ENCODE peak calls at places on chromosome 13, in ten cellular contexts. A is spleen, E is heart left ventricle, W is right atrium auricular region, Y is DND-41, P is Panc1, D is endodermal cell, M is H9, B is mammary epithelial cell, L is fibroblast of lung. T is an unnamed sample.

GRCh38 chr13:32087955-32088747 is 56.6 kb downstream of the FRY start:
- DNase-seq in A (no peak), E (no peak), W (no peak), Y (no peak), P (no peak), D (no peak), M (no peak), B (no peak), L (peak; percentile 32), T (no peak)

GRCh38 chr13:30934381-30934780 is 1.9 kb downstream of the TEX26 start:
- DNase-seq in A (no peak), E (no peak), W (no peak), Y (no peak), P (no peak), D (peak; percentile 78), M (peak; percentile 66), B (no peak), L (no peak), T (peak; percentile 48)

GRCh38 chr13:38685974-38686571 is 804 bp upstream of the FREM2 start:
- DNase-seq in A (no peak), E (no peak), W (no peak), Y (no peak), P (no peak), D (peak; percentile 86), M (peak; percentile 83), B (peak; percentile 44), L (peak; percentile 23), T (peak; percentile 83)

GRCh38 chr13:47672245-47672975 is 328.7 kb downstream of the SUCLA2 start:
- DNase-seq in A (no peak), E (no peak), W (no peak), Y (no peak), P (no peak), D (no peak), M (no peak), B (no peak), L (peak; percentile 44), T (no peak)

GRCh38 chr13:26074706-26075105 is 22.9 kb upstream of the SHISA2 start:
- DNase-seq in A (no peak), E (no peak), W (no peak), Y (no peak), P (no peak), D (no peak), M (no peak), B (peak; percentile 31), L (peak; percentile 42), T (no peak)

GRCh38 chr13:62793850-62794249 is 1378.2 kb upstream of the PCDH20 start:
- DNase-seq in A (no peak), E (no peak), W (no peak), Y (no peak), P (no peak), D (no peak), M (no peak), B (no peak), L (no peak), T (no peak)

GRCh38 chr13:37460211-37460610 is 138.4 kb downstream of the POSTN start:
- DNase-seq in A (no peak), E (no peak), W (no peak), Y (no peak), P (no peak), D (no peak), M (no peak), B (no peak), L (peak; percentile 27), T (no peak)

GRCh38 chr13:102700088-102701031 is 5.5 kb upstream of the METTL21C start:
- DNase-seq in A (no peak), E (no peak), W (no peak), Y (no peak), P (no peak), D (no peak), M (no peak), B (no peak), L (no peak), T (no peak)

GRCh38 chr13:49113526-49114286 is 106.4 kb upstream of the MLNR start:
- DNase-seq in A (no peak), E (no peak), W (no peak), Y (no peak), P (no peak), D (no peak), M (no peak), B (peak; percentile 29), L (peak; percentile 87), T (peak; percentile 7)

GRCh38 chr13:111541752-111542529 is 221.5 kb downstream of the TEX29 start:
- DNase-seq in A (peak; percentile 43), E (no peak), W (no peak), Y (no peak), P (no peak), D (no peak), M (no peak), B (no peak), L (no peak), T (no peak)

GRCh38 chr13:41487222-41487621 is 29.9 kb downstream of the RGCC start:
- DNase-seq in A (no peak), E (no peak), W (no peak), Y (no peak), P (no peak), D (no peak), M (no peak), B (no peak), L (no peak), T (no peak)

GRCh38 chr13:31767175-31767900 is 28.0 kb downstream of the RXFP2 start:
- DNase-seq in A (no peak), E (no peak), W (no peak), Y (no peak), P (no peak), D (no peak), M (no peak), B (peak; percentile 87), L (peak; percentile 98), T (no peak)

GRCh38 chr13:28093871-28094270 is 6.5 kb downstream of the FLT3 start:
- DNase-seq in A (no peak), E (no peak), W (no peak), Y (no peak), P (no peak), D (no peak), M (no peak), B (no peak), L (no peak), T (no peak)

DNA sequence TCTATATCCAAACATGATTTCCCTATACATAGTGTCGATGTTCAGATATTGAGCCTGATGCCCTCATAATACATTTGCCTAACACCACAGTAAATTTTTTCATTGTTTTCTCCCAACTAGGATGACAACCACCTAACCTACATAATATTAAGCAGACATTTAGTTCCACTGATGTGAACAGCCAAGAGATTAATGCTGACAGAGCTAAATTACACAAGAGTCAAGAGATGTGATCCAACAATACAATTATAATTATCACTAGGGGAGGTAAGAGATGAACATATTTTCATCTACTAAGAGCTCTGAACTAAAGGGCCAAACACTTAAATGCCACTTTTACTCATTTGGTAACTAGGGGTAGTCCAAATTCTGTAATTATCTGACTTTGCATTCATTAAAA is 145.9 kb downstream of the DACH1 start:
- DNase-seq in A (no peak), E (no peak), W (no peak), Y (no peak), P (no peak), D (no peak), M (no peak), B (no peak), L (no peak), T (no peak)
- H3K4me1 ChIP-seq in A (no peaks in the 10 kb centered on the region), E (no peaks in the 10 kb centered on the region), W (no peaks in the 10 kb centered on the region), Y (no peaks in the 10 kb centered on the region), P (no peaks in the 10 kb centered on the region), D (no peaks in the 10 kb centered on the region), M (no peaks in the 10 kb centered on the region), B (no peaks in the 10 kb centered on the region), L (no peaks in the 10 kb centered on the region), T (peaks cover 47% of the 10 kb centered on the region)

GRCh38 chr13:71979616-71980015 is 112.6 kb upstream of the DACH1 start:
- DNase-seq in A (no peak), E (no peak), W (no peak), Y (no peak), P (no peak), D (peak; percentile 62), M (peak; percentile 45), B (peak; percentile 12), L (peak; percentile 1), T (peak; percentile 30)
- TF ChIP-seq CTCF in A (no peak), E (no peak), W (no peak), Y (peak; percentile 26), P (peak; percentile 5), D (peak; percentile 79), M (peak; percentile 67), B (peak; percentile 72), L (peak; percentile 38), T (peak; percentile 59)

DNA sequence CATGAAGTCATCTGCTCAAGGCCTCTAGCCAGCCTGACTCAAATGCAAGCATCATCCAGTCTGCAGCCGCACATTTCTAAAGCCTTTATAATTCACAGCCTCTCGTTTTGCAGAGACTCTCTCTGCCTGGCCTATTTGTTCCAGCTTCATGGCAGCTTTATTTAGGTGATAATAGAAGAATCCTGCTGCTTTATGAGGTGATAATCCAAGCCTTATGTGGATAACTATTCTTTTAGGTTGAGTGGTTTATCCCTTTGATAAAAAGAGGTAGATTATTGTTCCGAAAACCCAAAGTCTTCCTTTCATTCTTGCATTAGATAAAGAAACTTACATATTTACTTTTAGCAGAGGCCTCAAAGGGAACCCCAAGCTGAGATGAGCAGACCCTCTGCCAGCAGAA is 58.3 kb downstream of the OXGR1 start:
- DNase-seq in A (no peak), E (no peak), W (no peak), Y (no peak), P (no peak), D (no peak), M (no peak), B (no peak), L (no peak), T (no peak)
- H3K27me3 ChIP-seq in A (no peaks in the 10 kb centered on the region), E (no peaks in the 10 kb centered on the region), W (no peaks in the 10 kb centered on the region), Y (no peaks in the 10 kb centered on the region), P (no peaks in the 10 kb centered on the region), D (peaks cover 100% of the 10 kb centered on the region), M (no peaks in the 10 kb centered on the region), B (no peaks in the 10 kb centered on the region), L (no peaks in the 10 kb centered on the region), T (no peaks in the 10 kb centered on the region)

DNA sequence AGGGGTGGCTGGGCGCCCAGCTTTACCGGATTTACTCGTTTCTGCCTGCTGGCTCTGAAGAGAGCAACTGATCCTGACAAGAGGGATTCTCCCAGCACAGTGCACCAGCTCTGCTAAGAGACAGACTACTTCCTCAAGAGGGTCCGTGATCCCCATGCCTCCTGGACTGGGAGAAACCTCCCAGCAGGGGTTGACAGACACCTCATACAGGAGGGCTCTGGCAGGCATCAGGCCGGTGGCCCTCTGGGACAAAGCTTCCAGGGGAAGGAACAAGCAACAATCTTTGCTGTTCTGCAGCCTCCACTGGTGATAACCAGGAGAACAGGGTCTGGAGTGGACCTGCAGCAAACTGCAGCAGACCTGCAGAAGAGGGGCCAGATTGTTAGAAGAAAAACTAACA is 1192.5 kb upstream of the PRR20A start:
- DNase-seq in A (no peak), E (no peak), W (no peak), Y (no peak), P (no peak), D (no peak), M (no peak), B (no peak), L (no peak), T (no peak)
- H3K4me1 ChIP-seq in A (no peaks in the 10 kb centered on the region), E (no peaks in the 10 kb centered on the region), W (no peaks in the 10 kb centered on the region), Y (no peaks in the 10 kb centered on the region), P (no peaks in the 10 kb centered on the region), D (no peaks in the 10 kb centered on the region), M (no peaks in the 10 kb centered on the region), B (no peaks in the 10 kb centered on the region), L (no peaks in the 10 kb centered on the region), T (no peaks in the 10 kb centered on the region)

T was measured in neural progenitor cell.